ENCODE peak calls at places on chromosomes 16 and 17, in seven cellular contexts. X, Y, P, N, U, K and D are unnamed samples.

GRCh38 chr16:11256657-11257130 is 690 bp upstream of the SOCS1 start:
- DNase-seq in X (peak; percentile 80), Y (peak; percentile 82), P (no peak), N (peak; percentile 79), U (no peak), K (no peak), D (peak; percentile 47)

GRCh38 chr16:48720266-48720665 is 110.3 kb upstream of the N4BP1 start:
- DNase-seq in X (no peak), Y (no peak), P (no peak), N (peak; percentile 27), U (peak; percentile 49), K (no peak), D (no peak)

GRCh38 chr16:50371936-50372595 is 3.3 kb upstream of the BRD7 start:
- DNase-seq in X (no peak), Y (no peak), P (no peak), N (peak; percentile 55), U (no peak), K (peak; percentile 72), D (no peak)

GRCh38 chr16:66304961-66305360 is 61.5 kb upstream of the CDH5 start:
- DNase-seq in X (peak; percentile 24), Y (no peak), P (no peak), N (no peak), U (no peak), K (no peak), D (no peak)

GRCh38 chr17:39687546-39688474 is at the start of gene PGAP3:
- DNase-seq in X (peak; percentile 87), Y (peak; percentile 91), P (peak; percentile 86), N (peak; percentile 95), U (peak; percentile 77), K (peak; percentile 97), D (peak; percentile 86)

GRCh38 chr17:7019839-7020519 is 2.9 kb upstream of the BCL6B start:
- DNase-seq in X (no peak), Y (peak; percentile 66), P (no peak), N (peak; percentile 70), U (no peak), K (no peak), D (no peak)

GRCh38 chr16:68311316-68311620 is 449 bp downstream of the PRMT7 start:
- DNase-seq in X (no peak), Y (no peak), P (no peak), N (peak; percentile 67), U (no peak), K (no peak), D (no peak)

GRCh38 chr17:27819171-27819544 is 18.8 kb upstream of the NOS2 start:
- DNase-seq in X (no peak), Y (no peak), P (no peak), N (no peak), U (no peak), K (no peak), D (no peak)

GRCh38 chr17:81263371-81264181 is 24.5 kb downstream of the NDUFAF8 start:
- DNase-seq in X (no peak), Y (no peak), P (no peak), N (no peak), U (no peak), K (no peak), D (no peak)

GRCh38 chr16:82943371-82943770 is 316.6 kb downstream of the CDH13 start:
- DNase-seq in X (no peak), Y (no peak), P (no peak), N (peak; percentile 21), U (no peak), K (no peak), D (no peak)

GRCh38 chr16:28531777-28532744 is 6.7 kb downstream of the NUPR1 start:
- DNase-seq in X (peak; percentile 87), Y (peak; percentile 89), P (peak; percentile 91), N (peak; percentile 39), U (no peak), K (no peak), D (peak; percentile 87)

GRCh38 chr17:42674755-42675347 is 1.9 kb downstream of the PLEKHH3 start:
- DNase-seq in X (no peak), Y (no peak), P (no peak), N (no peak), U (no peak), K (no peak), D (no peak)

DNA sequence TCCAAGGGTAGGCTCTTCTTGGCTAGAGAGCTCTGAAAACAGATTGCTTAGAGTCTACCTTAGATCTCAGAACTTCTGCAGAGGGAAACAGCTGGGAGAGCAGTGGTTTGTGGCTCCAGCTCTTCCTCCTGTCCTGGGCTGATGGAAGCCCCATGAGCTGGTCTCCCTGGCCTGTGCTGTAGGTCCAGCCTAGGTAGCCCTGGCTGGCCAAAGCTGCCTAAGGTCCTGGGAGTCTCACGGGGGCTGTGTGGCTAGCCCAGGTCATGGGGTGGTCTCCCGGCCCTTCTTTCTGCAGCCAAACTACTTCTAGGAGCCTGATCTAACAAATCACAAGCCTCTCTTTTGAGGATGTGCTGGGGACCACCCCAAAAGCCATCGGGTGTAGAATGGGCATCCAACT is 75.7 kb downstream of the MPRIP start:
- DNase-seq in X (no peak), Y (no peak), P (no peak), N (no peak), U (no peak), K (no peak), D (no peak)
- H3K4me1 ChIP-seq in X (peaks cover 60% of the 10 kb centered on the region), Y (peaks cover 76% of the 10 kb centered on the region), P (peaks cover 2% of the 10 kb centered on the region), N (peaks cover 34% of the 10 kb centered on the region), U (peaks cover 7% of the 10 kb centered on the region), K (peaks cover 81% of the 10 kb centered on the region), D (peaks cover 3% of the 10 kb centered on the region)

DNA sequence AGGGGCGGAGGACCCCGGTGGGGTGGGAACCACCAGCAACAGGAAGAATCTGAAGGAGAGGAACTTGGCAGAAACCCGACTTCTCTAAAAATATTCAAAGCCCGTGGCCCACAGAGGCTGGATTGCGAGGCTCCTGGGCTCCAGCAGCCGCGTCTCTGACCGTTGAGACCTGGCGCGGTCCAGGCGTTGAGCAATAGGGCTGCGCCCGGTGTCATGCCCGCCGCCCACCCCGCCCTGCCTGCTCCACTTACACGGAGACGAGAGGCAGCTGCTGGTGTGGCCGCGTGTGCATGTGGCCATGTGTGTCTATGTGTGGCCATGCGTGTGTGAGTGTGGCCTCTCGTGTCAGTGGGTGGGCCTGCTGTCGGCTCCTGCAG is 83.6 kb downstream of the IRF8 start:
- DNase-seq in X (peak; percentile 78), Y (peak; percentile 88), P (peak; percentile 62), N (no peak), U (no peak), K (no peak), D (peak; percentile 26)
- H3K4me3 ChIP-seq in X (no peak overlapping the region), Y (no peak overlapping the region), P (no peak overlapping the region), N (no peak overlapping the region), U (no peak overlapping the region), K (no peak overlapping the region), D (no peak overlapping the region)

GRCh38 chr16:17395849-17396480 is 74.8 kb downstream of the XYLT1 start:
- DNase-seq in X (no peak), Y (no peak), P (peak; percentile 73), N (peak; percentile 19), U (no peak), K (no peak), D (no peak)
- H3K4me1 ChIP-seq in X (peaks cover 28% of the 10 kb centered on the region), Y (peaks cover 32% of the 10 kb centered on the region), P (no peaks in the 10 kb centered on the region), N (peaks cover 5% of the 10 kb centered on the region), U (no peaks in the 10 kb centered on the region), K (peaks cover 58% of the 10 kb centered on the region), D (peaks cover 18% of the 10 kb centered on the region)

GRCh38 chr16:21645261-21645721 is 7.1 kb downstream of the IGSF6 start:
- DNase-seq in X (no peak), Y (no peak), P (peak; percentile 55), N (peak; percentile 60), U (no peak), K (no peak), D (no peak)
- H3K4me3 ChIP-seq in X (no peak overlapping the region), Y (peak overlapping the region; percentile 37), P (peak overlapping the region; percentile 8), N (peak overlapping the region; percentile 66), U (no peak overlapping the region), K (peak overlapping the region; percentile 35), D (peak overlapping the region; percentile 5)

GRCh38 chr17:1727876-1728630 is 3.5 kb downstream of the WDR81 start:
- DNase-seq in X (no peak), Y (no peak), P (no peak), N (no peak), U (no peak), K (no peak), D (no peak)
- H3K4me1 ChIP-seq in X (peaks cover 78% of the 10 kb centered on the region), Y (peaks cover 72% of the 10 kb centered on the region), P (no peaks in the 10 kb centered on the region), N (peaks cover 10% of the 10 kb centered on the region), U (peaks cover 5% of the 10 kb centered on the region), K (peaks cover 79% of the 10 kb centered on the region), D (peaks cover 76% of the 10 kb centered on the region)

DNA sequence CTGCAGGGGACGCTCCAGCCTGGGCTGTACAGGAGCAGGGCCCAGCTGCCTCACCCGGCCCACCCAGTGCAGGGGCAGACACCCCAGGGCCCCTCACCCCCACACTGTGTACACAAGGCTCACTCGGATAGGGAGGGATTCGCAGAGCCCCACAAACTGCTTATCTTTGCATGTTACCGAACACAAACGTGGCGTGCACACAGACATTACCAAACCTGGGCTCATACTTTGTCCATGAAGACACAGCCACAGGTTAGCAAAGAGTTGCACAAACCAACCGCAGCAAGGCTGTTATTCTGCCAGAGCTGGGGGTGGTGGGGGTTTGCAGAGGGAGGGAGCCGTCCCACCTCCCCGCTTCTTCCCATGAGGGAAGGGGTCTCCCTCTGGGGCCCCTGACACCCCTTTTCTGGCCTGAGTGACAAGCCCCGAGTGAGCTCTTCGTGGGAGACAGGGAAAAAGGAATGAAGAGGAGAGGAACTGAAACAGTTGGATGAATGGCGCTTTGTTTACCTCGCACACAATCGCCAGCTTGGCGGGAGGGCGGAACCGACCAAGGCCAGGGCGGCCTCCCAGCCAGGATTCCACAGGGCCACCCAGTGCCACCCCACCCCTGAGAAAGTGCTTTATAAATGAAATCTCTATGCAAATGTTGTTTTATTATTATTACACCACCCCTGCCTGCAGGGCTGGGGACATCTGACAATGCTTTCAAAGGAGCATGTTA is 434 bp upstream of the CPSF4L start:
- DNase-seq in X (no peak), Y (no peak), P (no peak), N (no peak), U (no peak), K (no peak), D (no peak)
- H3K4me3 ChIP-seq in X (no peak overlapping the region), Y (no peak overlapping the region), P (no peak overlapping the region), N (no peak overlapping the region), U (no peak overlapping the region), K (no peak overlapping the region), D (no peak overlapping the region)

DNA sequence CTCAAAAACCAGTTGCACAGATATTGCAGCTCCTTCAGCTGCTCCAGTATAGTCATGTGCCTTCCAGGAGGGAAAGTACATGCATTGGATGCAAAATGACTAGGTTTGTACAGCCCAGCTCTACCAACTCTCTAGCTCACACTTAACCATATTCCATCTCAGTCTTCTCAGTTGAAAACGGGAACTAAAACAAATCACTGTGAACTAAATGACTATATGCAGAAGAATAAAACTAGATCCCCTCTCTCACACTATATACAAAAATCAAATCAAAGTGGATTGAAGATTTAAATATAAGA is 24.9 kb downstream of the DCUN1D3 start:
- DNase-seq in X (no peak), Y (no peak), P (no peak), N (no peak), U (no peak), K (no peak), D (no peak)
- H3K4me1 ChIP-seq in X (peaks cover 75% of the 10 kb centered on the region), Y (peaks cover 71% of the 10 kb centered on the region), P (no peaks in the 10 kb centered on the region), N (peaks cover 36% of the 10 kb centered on the region), U (no peaks in the 10 kb centered on the region), K (peaks cover 88% of the 10 kb centered on the region), D (peaks cover 86% of the 10 kb centered on the region)